ENCODE peak calls at places on chromosomes 3 and 15, in seven cellular contexts. F is cardiac muscle cell, V is AG04450, N is fibroblast of mammary gland, X is BJ, L is fibroblast of the aortic adventitia, C is prostate gland. P is an unnamed sample.

GRCh38 chr3:32443471-32443870 is 51.8 kb downstream of the CMTM7 start:
- DNase-seq in V (no peak), N (peak), F (no peak), L (peak), C (no peak), X (no peak), P (peak)

GRCh38 chr3:56413911-56414310 is 54.4 kb downstream of the ERC2 start:
- DNase-seq in F (no peak), V (no peak), N (no peak), X (no peak), C (no peak), L (no peak), P (peak)

GRCh38 chr3:35965908-35966307 is 326.6 kb downstream of the ARPP21 start:
- DNase-seq in C (no peak), F (peak), N (peak), V (peak), X (no peak), L (peak), P (peak)

GRCh38 chr3:130345487-130346079 is at the start of gene COL6A5:
- DNase-seq in V (no peak), C (no peak), L (no peak), F (peak), N (no peak), X (no peak), P (no peak)

GRCh38 chr15:31032959-31033358 is 41.5 kb upstream of the MTMR10 start:
- DNase-seq in N (peak), L (peak), C (no peak), X (peak), F (no peak), V (peak), P (peak)

GRCh38 chr3:146088840-146089239 is 72.1 kb downstream of the PLOD2 start:
- DNase-seq in X (no peak), V (no peak), L (no peak), N (no peak), F (no peak), C (no peak), P (no peak)

GRCh38 chr15:88141490-88141889 is 115.0 kb downstream of the NTRK3 start:
- DNase-seq in C (no peak), F (no peak), N (no peak), L (no peak), V (no peak), X (no peak), P (no peak)

GRCh38 chr15:22811640-22812039 is 25.2 kb downstream of the NIPA1 start:
- DNase-seq in L (no peak), X (no peak), N (no peak), C (peak), V (no peak), F (no peak), P (peak)

GRCh38 chr3:107772016-107772415 is 249.3 kb downstream of the BBX start:
- DNase-seq in N (peak), L (peak), C (no peak), V (no peak), F (no peak), X (no peak), P (no peak)

GRCh38 chr15:89164712-89165211 is 56.6 kb downstream of the RLBP1 start:
- DNase-seq in C (no peak), L (peak), V (no peak), F (no peak), X (no peak), N (no peak), P (no peak)

GRCh38 chr3:54988302-54989022 is 60.6 kb upstream of the LRTM1 start:
- DNase-seq in X (peak), L (peak), F (peak), V (peak), C (no peak), N (peak), P (peak)

GRCh38 chr3:36813320-36813719 is 49.0 kb upstream of the DCLK3 start:
- DNase-seq in F (no peak), N (no peak), L (no peak), C (no peak), X (no peak), V (no peak), P (no peak)

GRCh38 chr15:79897380-79897678 is 515 bp upstream of the MTHFS start:
- DNase-seq in F (no peak), N (peak), V (no peak), X (no peak), C (no peak), L (peak), P (peak)

GRCh38 chr15:67569668-67570067 is 27.2 kb downstream of the MAP2K5 start:
- DNase-seq in L (no peak), F (no peak), C (no peak), X (no peak), V (no peak), N (no peak), P (no peak)

GRCh38 chr3:151906751-151907150 is 33.3 kb downstream of the SUCNR1 start:
- DNase-seq in N (no peak), X (no peak), L (no peak), C (no peak), V (no peak), F (no peak), P (no peak)

GRCh38 chr3:37819591-37819990 is 42.1 kb upstream of the CTDSPL start:
- DNase-seq in L (peak), F (peak), C (no peak), N (peak), V (no peak), X (no peak), P (peak)

GRCh38 chr3:179898024-179898423 is 138.7 kb downstream of the PEX5L start:
- DNase-seq in L (peak), V (peak), C (no peak), N (peak), F (peak), X (no peak), P (peak)

GRCh38 chr15:49831206-49831965 is 210.5 kb downstream of the DTWD1 start:
- DNase-seq in L (peak), F (no peak), X (peak), C (no peak), V (no peak), N (peak), P (peak)

GRCh38 chr15:74801311-74801997 is 11.2 kb upstream of the LMAN1L start:
- DNase-seq in N (no peak), F (no peak), V (no peak), C (no peak), L (no peak), X (no peak), P (no peak)

GRCh38 chr15:74802290-74802689 is 10.3 kb upstream of the LMAN1L start:
- DNase-seq in X (no peak), C (no peak), L (no peak), V (no peak), N (no peak), F (no peak), P (no peak)

GRCh38 chr15:74799843-74800558 is 12.6 kb upstream of the LMAN1L start:
- DNase-seq in L (peak), N (peak), V (no peak), X (no peak), F (peak), C (peak), P (peak)

GRCh38 chr15:74799255-74799842 is 13.3 kb upstream of the LMAN1L start:
- DNase-seq in X (no peak), L (no peak), V (no peak), N (no peak), F (no peak), C (no peak), P (no peak)

DNA sequence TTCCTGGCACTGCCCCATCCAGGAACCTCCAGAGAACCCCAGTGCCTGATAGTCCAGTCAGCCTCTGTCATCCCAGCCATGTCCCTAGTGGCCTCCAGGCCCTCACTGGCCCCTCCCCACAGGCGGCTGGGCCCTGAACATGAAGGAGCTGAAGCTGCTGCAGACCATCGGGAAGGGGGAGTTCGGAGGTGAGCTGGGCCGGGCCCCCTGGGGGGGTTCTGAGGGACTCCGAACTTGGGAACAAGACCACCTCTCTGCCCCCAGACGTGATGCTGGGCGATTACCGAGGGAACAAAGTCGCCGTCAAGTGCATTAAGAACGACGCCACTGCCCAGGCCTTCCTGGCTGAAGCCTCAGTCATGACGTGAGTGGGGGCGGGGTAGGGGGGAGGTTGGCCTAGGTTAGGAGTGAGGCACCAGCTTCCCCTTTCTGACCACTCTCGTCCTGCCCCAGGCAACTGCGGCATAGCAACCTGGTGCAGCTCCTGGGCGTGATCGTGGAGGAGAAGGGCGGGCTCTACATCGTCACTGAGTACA is 12.0 kb upstream of the LMAN1L start:
- DNase-seq in V (no peak), X (no peak), N (no peak), C (no peak), F (no peak), L (no peak), P (no peak)
- TF ChIP-seq CTCF in V (no peak), X (no peak), N (no peak), C (no peak), F (no peak), L (no peak), P (no peak)

GRCh38 chr3:99499235-99499798 is 139.1 kb upstream of the COL8A1 start:
- DNase-seq in N (peak), L (peak), X (no peak), C (no peak), F (peak), V (no peak), P (peak)

GRCh38 chr3:99498544-99499234 is 139.7 kb upstream of the COL8A1 start:
- DNase-seq in V (no peak), L (peak), X (no peak), F (no peak), C (no peak), N (no peak), P (peak)

GRCh38 chr3:99502871-99503270 is 135.5 kb upstream of the COL8A1 start:
- DNase-seq in X (no peak), V (no peak), L (no peak), F (no peak), N (peak), C (no peak), P (peak)

GRCh38 chr3:99503350-99503749 is 135.0 kb upstream of the COL8A1 start:
- DNase-seq in L (peak), C (no peak), N (peak), X (no peak), F (no peak), V (no peak), P (peak)

DNA sequence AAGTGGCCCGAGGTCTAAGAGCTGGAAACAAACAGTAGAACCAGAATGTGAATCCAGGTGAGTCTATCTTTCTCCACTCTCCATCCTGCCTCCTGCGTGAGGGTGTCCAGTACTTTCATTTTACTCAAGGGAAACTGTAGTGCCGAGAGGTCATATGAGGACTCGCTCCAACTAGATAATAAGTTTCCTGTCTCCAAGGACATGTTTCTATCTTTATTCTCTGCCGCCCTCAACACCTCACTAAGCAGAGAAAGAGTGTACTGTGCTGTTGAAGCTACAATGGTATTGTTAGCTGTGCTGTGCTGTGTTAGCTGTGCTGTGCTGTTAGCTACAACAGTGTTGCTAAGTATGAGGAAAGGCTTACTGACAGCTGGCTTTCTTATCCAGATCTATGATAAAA is 137.9 kb upstream of the COL8A1 start:
- DNase-seq in X (no peak), V (no peak), C (no peak), F (no peak), N (no peak), L (no peak), P (no peak)
- H3K4me3 ChIP-seq in X (no peak), V (no peak), C (no peak), F (no peak), N (no peak), L (no peak), P (no peak)

GRCh38 chr15:90902996-90903732 is at the start of gene MAN2A2:
- DNase-seq in V (no peak), X (no peak), N (peak), L (peak), F (peak), C (peak), P (peak)

GRCh38 chr15:90904746-90905145 is 1.6 kb downstream of the MAN2A2 start:
- DNase-seq in C (no peak), V (no peak), N (no peak), F (no peak), L (no peak), X (no peak), P (no peak)

GRCh38 chr15:90902656-90902995 is 476 bp upstream of the MAN2A2 start:
- DNase-seq in C (no peak), X (no peak), V (no peak), L (no peak), N (no peak), F (no peak), P (no peak)

GRCh38 chr15:90905306-90906180 is 2.4 kb downstream of the MAN2A2 start:
- DNase-seq in C (no peak), X (no peak), V (no peak), F (no peak), N (no peak), L (no peak), P (no peak)

DNA sequence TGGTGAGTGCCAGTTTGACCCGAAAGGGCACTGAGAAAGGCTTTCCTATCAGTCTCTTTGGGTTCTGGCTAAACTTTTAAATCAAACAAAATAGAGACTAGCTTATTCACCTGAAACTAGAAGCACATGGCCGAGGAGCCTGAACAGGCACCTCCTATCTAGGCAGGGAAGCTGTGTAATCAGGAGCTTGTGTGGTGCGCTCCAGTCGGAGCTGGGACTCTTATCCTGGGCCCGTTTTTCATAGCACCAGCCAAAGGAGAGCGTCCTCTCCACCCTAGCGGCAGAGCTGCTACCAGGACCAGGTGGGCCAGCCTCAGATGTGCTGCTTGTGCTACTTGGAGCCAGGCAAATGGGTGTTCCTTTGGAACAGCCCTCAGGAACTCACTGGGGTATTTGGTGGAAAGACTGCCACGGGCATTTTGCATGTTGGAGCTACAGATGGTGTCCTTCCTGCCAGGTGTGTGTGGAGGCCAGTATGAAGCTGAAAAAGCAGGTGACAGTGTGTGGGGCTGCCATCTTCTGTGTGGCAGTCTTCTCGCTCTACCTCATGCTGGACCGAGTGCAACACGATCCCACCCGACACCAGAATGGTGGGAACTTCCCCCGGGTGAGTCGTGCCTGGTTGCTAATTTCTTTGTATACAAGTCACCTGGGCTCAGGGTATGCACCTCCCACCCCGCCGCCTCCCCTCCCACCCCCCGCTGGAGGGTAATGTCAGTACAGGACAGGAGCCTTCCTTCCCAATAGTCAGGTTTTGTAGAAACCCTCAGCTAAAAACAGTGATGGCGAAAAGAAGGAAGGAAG is 833 bp downstream of the MAN2A2 start:
- DNase-seq in V (no peak), C (no peak), X (no peak), N (no peak), F (peak), L (no peak), P (no peak)
- TF ChIP-seq CTCF in V (no peak), C (no peak), X (no peak), N (no peak), F (no peak), L (no peak), P (no peak)

GRCh38 chr15:95326689-95327525 is 1003.6 kb upstream of the NR2F2 start:
- DNase-seq in C (no peak), N (no peak), X (no peak), L (no peak), F (peak), V (no peak), P (peak)

GRCh38 chr15:95327661-95328060 is 1002.8 kb upstream of the NR2F2 start:
- DNase-seq in X (no peak), L (no peak), V (no peak), F (no peak), C (no peak), N (no peak), P (no peak)

GRCh38 chr15:95324596-95325135 is 1005.8 kb upstream of the NR2F2 start:
- DNase-seq in F (no peak), V (no peak), N (no peak), X (no peak), L (no peak), C (no peak), P (no peak)

GRCh38 chr15:95323798-95324197 is 1006.7 kb upstream of the NR2F2 start:
- DNase-seq in X (no peak), F (no peak), L (no peak), N (no peak), C (no peak), V (no peak), P (no peak)

DNA sequence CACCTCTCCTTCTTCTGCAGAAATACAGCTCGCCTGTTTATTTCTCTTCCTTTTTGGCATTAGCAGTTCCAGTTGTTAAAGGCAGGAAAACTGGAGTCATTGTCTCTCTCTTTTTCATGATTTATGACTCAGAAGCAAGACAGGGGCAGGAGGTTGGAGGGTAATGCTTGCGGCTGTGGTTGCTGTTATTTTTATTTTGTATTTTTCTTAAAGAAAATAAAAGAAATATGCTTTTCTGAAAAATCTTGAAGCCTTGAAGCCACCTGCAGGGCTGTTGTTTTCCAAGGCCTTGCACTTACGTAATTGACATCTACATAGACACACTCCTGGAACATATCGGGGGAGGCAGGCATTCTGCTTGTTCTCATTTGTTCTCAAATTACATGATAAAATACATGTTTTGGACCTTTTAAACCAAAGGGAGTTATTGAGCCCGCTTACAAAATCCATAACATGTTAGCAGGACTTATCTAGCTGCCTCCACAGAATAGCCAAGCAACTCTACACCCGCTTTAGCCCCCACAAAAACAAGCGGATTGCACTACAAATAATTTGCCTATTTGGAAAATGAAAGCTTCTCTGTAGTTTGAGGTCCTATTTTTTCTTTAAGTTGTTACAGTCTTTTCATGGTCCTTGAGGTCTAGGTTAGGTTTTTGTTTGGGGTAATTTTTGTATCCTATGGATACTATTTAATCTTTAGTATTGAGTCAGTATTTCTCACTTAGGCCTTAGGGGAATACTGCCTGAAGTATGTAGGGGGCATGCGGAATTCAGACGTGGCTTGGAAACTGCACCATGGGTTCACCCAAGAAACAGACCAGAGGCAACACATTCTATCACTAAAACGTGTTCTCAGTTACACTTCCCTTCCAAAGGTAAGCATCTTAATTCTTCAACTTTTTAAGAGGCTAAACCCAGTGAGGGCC is 1004.5 kb upstream of the NR2F2 start:
- DNase-seq in N (peak), L (peak), X (no peak), F (peak), C (no peak), V (no peak), P (peak)
- H3K4me3 ChIP-seq in N (peak), L (no peak), X (peak), F (peak), C (peak), V (peak), P (peak)

GRCh38 chr3:13873818-13874217 is 6.1 kb downstream of the WNT7A start:
- DNase-seq in F (no peak), L (no peak), C (no peak), X (no peak), N (no peak), V (no peak), P (no peak)
- TF ChIP-seq CTCF in F (no peak), L (no peak), C (no peak), X (no peak), N (no peak), V (no peak), P (no peak)

DNA sequence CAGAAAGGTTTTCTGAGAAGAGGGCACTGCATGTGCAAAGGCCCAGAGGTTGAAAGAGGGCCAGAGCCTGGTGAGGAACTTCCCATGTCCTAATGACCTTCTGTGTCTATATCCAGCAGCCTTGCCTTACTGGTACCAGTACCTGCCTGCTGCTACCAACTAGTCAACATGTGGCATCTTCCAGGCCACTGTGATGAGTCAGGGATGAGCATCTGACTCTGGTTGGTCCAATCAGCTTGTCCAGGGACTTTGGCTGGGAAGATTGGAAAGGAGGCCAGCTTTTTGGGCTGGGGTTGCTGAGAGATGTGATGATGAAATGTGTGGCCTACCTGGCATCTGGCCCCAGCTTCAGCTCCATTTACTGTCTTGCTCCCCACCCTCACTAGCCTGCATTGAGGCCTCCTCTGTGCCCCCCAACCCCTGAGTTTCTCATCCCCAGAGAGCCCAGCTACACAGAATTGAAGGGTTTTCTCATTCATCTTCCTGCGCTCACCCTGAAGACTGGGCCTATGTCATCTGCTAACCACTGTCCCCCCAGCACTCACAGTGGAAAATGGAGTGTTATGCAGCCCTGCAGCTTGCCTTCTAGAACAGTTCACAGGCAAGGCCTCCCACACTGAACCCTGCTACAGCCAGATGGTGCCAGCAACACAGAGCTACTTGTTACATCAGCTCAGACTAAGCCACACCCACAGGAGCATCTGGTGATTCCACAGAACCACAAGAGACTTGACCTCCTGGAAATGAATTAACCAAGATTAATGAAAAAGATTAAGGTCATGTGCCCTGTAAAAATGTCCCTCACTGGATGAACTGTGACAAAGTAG is 1.3 kb upstream of the TWF2 start:
- DNase-seq in X (peak), C (no peak), F (no peak), N (peak), V (peak), L (peak), P (peak)
- H3K4me3 ChIP-seq in X (no peak), C (no peak), F (peak), N (peak), V (peak), L (peak), P (peak)